ENCODE peak calls at places on chromosomes 7 and 10, in eight cellular contexts. J, B, H, G, Q, S, N and C are unnamed samples.

GRCh38 chr10:59894114-59894513 is 12.2 kb downstream of the CCDC6 start:
- DNase-seq in S (no peak), Q (peak; percentile 79), B (peak; percentile 78), G (peak; percentile 79), J (peak; percentile 87), H (peak; percentile 81), N (no peak), C (no peak)

GRCh38 chr10:106440355-106440754 is 724.2 kb downstream of the SORCS1 start:
- DNase-seq in H (no peak), Q (no peak), N (no peak), S (no peak), B (no peak), G (no peak), J (no peak), C (no peak)

GRCh38 chr10:118939216-118940007 is 90.1 kb upstream of the NANOS1 start:
- DNase-seq in J (no peak), Q (no peak), H (no peak), B (no peak), S (no peak), G (no peak), N (no peak), C (no peak)

GRCh38 chr10:79414714-79415113 is 30.7 kb downstream of the ZCCHC24 start:
- DNase-seq in J (no peak), N (no peak), S (no peak), H (no peak), B (no peak), G (no peak), Q (peak; percentile 15), C (no peak)

GRCh38 chr10:391304-391703 is 256.0 kb downstream of the ZMYND11 start:
- DNase-seq in N (no peak), J (no peak), H (no peak), Q (no peak), G (no peak), S (no peak), B (no peak), C (no peak)

GRCh38 chr10:76311752-76312699 is 880.6 kb downstream of the LRMDA start:
- DNase-seq in J (peak; percentile 38), H (peak; percentile 11), B (no peak), S (peak; percentile 29), Q (no peak), N (no peak), G (peak; percentile 67), C (peak; percentile 23)

GRCh38 chr7:22482476-22482875 is 17.5 kb downstream of the STEAP1B start:
- DNase-seq in S (no peak), H (no peak), G (no peak), B (no peak), Q (no peak), J (no peak), N (no peak), C (no peak)

GRCh38 chr7:6234384-6234783 is 38.0 kb downstream of the CYTH3 start:
- DNase-seq in J (no peak), B (no peak), Q (no peak), G (no peak), H (no peak), N (no peak), S (no peak), C (no peak)

GRCh38 chr10:75712241-75712880 is 280.9 kb downstream of the LRMDA start:
- DNase-seq in G (no peak), B (no peak), N (no peak), J (no peak), S (no peak), Q (no peak), H (no peak), C (no peak)

GRCh38 chr7:112995091-112995824 is 91.4 kb downstream of the GPR85 start:
- DNase-seq in B (no peak), S (no peak), N (peak; percentile 65), G (no peak), Q (no peak), H (no peak), J (no peak), C (no peak)

GRCh38 chr7:50970092-50970491 is 187.4 kb upstream of the GRB10 start:
- DNase-seq in Q (peak; percentile 53), S (no peak), G (no peak), J (no peak), N (no peak), B (no peak), H (peak; percentile 27), C (no peak)

GRCh38 chr10:51090190-51090589 is 15.9 kb downstream of the PRKG1 start:
- DNase-seq in J (no peak), Q (no peak), B (no peak), H (no peak), N (no peak), S (no peak), G (no peak), C (no peak)

GRCh38 chr10:4069491-4069890 is 284.5 kb upstream of the KLF6 start:
- DNase-seq in J (no peak), G (no peak), H (no peak), N (no peak), Q (no peak), S (no peak), B (no peak), C (no peak)

GRCh38 chr7:20798081-20798693 is 11.5 kb upstream of the SP8 start:
- DNase-seq in S (peak; percentile 92), G (peak; percentile 86), H (peak; percentile 73), B (no peak), Q (peak; percentile 61), J (peak; percentile 42), N (peak; percentile 51), C (no peak)

GRCh38 chr7:20795361-20795760 is 8.7 kb upstream of the SP8 start:
- DNase-seq in G (no peak), S (no peak), J (no peak), Q (no peak), H (no peak), B (no peak), N (no peak), C (no peak)

GRCh38 chr7:20797174-20798080 is 10.7 kb upstream of the SP8 start:
- DNase-seq in Q (no peak), J (no peak), H (no peak), N (no peak), B (no peak), S (no peak), G (peak; percentile 67), C (no peak)

GRCh38 chr7:20795881-20796280 is 9.2 kb upstream of the SP8 start:
- DNase-seq in Q (no peak), J (no peak), G (no peak), N (no peak), H (no peak), B (no peak), S (no peak), C (no peak)

GRCh38 chr7:20796565-20796964 is 9.9 kb upstream of the SP8 start:
- DNase-seq in H (no peak), N (no peak), J (no peak), S (no peak), G (no peak), B (no peak), Q (no peak), C (no peak)
- H3K27ac ChIP-seq in H (no peak overlapping the region), N (no peak overlapping the region), J (no peak overlapping the region), S (no peak overlapping the region), G (no peak overlapping the region), B (no peak overlapping the region), Q (no peak overlapping the region), C (no peak overlapping the region)

DNA sequence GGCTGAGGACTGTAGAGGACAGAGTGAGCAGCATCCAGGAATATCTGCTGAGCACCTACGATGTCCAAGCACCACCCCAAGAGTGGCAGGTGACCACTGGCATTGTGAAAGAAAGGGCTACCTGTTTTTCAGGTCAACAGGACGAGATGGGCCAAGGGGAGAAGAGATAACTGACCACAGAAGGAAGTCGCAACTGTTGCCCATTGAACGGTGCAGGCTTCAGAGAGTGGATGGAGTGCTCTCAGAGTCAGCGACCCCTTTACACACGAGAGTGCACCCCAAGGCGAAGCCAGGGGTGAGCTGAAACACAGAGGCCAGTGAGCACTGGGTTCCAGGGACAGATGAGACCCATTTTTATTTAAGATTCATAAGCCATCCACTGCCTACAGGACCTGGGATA is 42.3 kb downstream of the HIPK2 start:
- DNase-seq in S (no peak), N (no peak), B (no peak), J (no peak), G (no peak), H (no peak), Q (no peak), C (no peak)
- H3K27ac ChIP-seq in S (no peak overlapping the region), N (no peak overlapping the region), B (peak overlapping the region; percentile 58), J (peak overlapping the region; percentile 25), G (no peak overlapping the region), H (no peak overlapping the region), Q (no peak overlapping the region), C (no peak overlapping the region)

GRCh38 chr7:104933433-104934074 is 80.5 kb upstream of the KMT2E start:
- DNase-seq in G (no peak), B (no peak), Q (no peak), H (no peak), J (no peak), S (no peak), N (no peak), C (no peak)
- H3K27ac ChIP-seq in G (no peak overlapping the region), B (no peak overlapping the region), Q (no peak overlapping the region), H (no peak overlapping the region), J (no peak overlapping the region), S (no peak overlapping the region), N (no peak overlapping the region), C (no peak overlapping the region)

DNA sequence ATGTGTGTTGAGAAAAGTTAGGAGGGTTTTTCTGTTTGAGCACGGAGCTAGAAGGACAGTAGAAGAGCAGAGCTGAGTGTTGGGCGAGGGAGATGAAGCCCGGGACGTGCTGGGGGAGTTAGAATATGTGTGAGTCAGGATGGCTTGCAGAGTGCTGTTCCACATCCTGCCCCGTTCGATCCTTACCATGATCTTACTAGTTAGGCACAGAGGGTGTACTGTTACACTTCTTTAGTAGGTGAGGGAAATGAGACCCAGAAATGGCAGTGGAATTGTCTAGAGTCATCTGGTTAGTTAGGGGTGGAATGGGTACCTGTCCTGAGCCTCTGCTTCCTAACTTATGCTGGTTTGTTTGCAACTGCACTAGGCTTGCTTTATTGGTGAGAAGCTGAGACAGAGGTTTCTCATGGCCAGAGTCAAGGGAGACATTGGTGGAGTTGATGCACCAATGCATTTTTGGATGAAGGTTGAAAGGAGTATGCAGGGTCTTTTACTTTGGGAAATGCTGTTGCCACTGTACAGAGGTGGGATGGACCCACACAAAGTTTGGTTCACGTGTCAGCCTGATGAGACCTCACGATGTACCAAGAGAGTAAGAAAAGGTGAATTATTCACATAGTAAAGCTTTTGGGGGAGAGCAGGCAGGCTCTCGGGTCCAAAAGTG is 42.4 kb downstream of the CCNY start:
- DNase-seq in H (no peak), N (no peak), G (no peak), B (no peak), S (peak; percentile 37), Q (no peak), J (no peak), C (no peak)
- H3K27ac ChIP-seq in H (no peak overlapping the region), N (no peak overlapping the region), G (peak overlapping the region; percentile 71), B (peak overlapping the region; percentile 56), S (peak overlapping the region; percentile 96), Q (peak overlapping the region; percentile 61), J (no peak overlapping the region), C (no peak overlapping the region)